ENCODE peak calls at places on chromosomes 4 and X, in four cellular contexts. One of them, this sample, is unnamed.

GRCh38 chr4:172843273-172843672 is 325.3 kb upstream of the GALNT7 start:
- DNase-seq in OCI-LY7: no peak
- DNase-seq in neural progenitor cell: peak
- DNase-seq in right lobe of liver: no peak
- DNase-seq in this sample: no peak

GRCh38 chr4:73810191-73810590 is 26.3 kb upstream of the CXCL6 start:
- DNase-seq in OCI-LY7: no peak
- DNase-seq in neural progenitor cell: no peak
- DNase-seq in right lobe of liver: no peak
- DNase-seq in this sample: no peak

GRCh38 chrX:87525771-87526229 is 8.2 kb downstream of the KLHL4 start:
- DNase-seq in OCI-LY7: no peak
- DNase-seq in neural progenitor cell: no peak
- DNase-seq in right lobe of liver: no peak
- DNase-seq in this sample: peak

GRCh38 chr4:107721436-107722090 is 1.5 kb upstream of the PAPSS1 start:
- DNase-seq in OCI-LY7: peak
- DNase-seq in neural progenitor cell: peak
- DNase-seq in right lobe of liver: no peak
- DNase-seq in this sample: no peak

GRCh38 chr4:112002301-112002700 is 143.0 kb upstream of the FAM241A start:
- DNase-seq in OCI-LY7: no peak
- DNase-seq in neural progenitor cell: peak
- DNase-seq in right lobe of liver: no peak
- DNase-seq in this sample: no peak

GRCh38 chrX:32530802-32531403 is 680.4 kb downstream of the DMD start:
- DNase-seq in OCI-LY7: peak
- DNase-seq in neural progenitor cell: peak
- DNase-seq in right lobe of liver: no peak
- DNase-seq in this sample: peak

GRCh38 chr4:124044867-124045266 is 648.3 kb downstream of the SPRY1 start:
- DNase-seq in OCI-LY7: peak
- DNase-seq in neural progenitor cell: peak
- DNase-seq in right lobe of liver: no peak
- DNase-seq in this sample: no peak

GRCh38 chrX:44105228-44105913 is 132.2 kb upstream of the NDP start:
- DNase-seq in OCI-LY7: no peak
- DNase-seq in neural progenitor cell: peak
- DNase-seq in right lobe of liver: no peak
- DNase-seq in this sample: no peak

GRCh38 chrX:69142688-69143239 is 22.5 kb downstream of the PJA1 start:
- DNase-seq in OCI-LY7: no peak
- DNase-seq in neural progenitor cell: no peak
- DNase-seq in right lobe of liver: no peak
- DNase-seq in this sample: no peak

GRCh38 chr4:128538111-128538882 is 250.7 kb upstream of the PGRMC2 start:
- DNase-seq in OCI-LY7: no peak
- DNase-seq in neural progenitor cell: no peak
- DNase-seq in right lobe of liver: no peak
- DNase-seq in this sample: no peak

GRCh38 chr4:31021008-31021407 is 300.8 kb downstream of the PCDH7 start:
- DNase-seq in OCI-LY7: no peak
- DNase-seq in neural progenitor cell: no peak
- DNase-seq in right lobe of liver: no peak
- DNase-seq in this sample: no peak

DNA sequence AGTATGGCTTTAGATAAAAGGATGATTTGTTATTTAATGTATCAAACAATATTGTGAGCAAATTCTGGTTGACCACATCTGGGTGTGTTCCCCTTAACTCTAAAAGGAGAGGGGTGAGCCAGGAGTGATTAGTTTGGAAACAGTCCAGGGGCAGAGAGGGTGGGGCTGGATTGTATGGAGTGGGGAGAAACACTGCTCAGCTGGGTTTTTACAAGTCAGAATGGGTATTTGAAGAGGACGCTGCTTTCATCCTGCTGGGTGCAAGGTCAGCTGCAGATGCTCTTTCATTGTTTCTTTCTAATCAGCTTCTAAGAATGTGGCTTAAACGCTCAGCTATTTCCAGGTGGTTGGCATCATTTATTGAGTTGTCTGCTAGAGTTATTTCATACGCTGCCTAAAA is 82.7 kb upstream of the LIMCH1 start:
- DNase-seq in OCI-LY7: no peak
- DNase-seq in neural progenitor cell: peak
- DNase-seq in right lobe of liver: no peak
- DNase-seq in this sample: no peak
- H3K4me3 ChIP-seq in OCI-LY7: no peak
- H3K4me3 ChIP-seq in neural progenitor cell: no peak
- H3K4me3 ChIP-seq in right lobe of liver: no peak
- H3K4me3 ChIP-seq in this sample: no peak

DNA sequence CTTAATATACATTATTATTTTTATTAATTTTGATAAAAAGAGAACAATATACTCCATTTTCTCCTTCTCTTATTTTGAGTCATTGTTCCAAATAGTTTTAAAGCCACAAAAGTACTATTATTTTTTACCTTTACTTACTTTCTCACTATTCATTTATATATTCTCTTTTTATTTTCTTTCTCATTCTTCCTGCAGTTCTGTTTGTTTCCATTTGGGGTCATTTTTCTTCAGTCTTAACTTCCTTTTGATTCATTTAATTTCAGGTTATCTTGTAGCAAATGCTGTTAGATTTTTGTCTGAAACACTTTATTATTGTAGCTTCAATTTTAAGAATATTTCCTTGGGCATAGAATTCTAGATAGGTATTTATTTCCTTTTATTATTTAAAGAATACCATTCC is 438.6 kb upstream of the EPHA5 start:
- DNase-seq in OCI-LY7: no peak
- DNase-seq in neural progenitor cell: no peak
- DNase-seq in right lobe of liver: no peak
- DNase-seq in this sample: no peak
- TF ChIP-seq CTCF in OCI-LY7: no peak
- TF ChIP-seq CTCF in neural progenitor cell: peak
- TF ChIP-seq CTCF in right lobe of liver: no peak
- TF ChIP-seq CTCF in this sample: no peak

DNA sequence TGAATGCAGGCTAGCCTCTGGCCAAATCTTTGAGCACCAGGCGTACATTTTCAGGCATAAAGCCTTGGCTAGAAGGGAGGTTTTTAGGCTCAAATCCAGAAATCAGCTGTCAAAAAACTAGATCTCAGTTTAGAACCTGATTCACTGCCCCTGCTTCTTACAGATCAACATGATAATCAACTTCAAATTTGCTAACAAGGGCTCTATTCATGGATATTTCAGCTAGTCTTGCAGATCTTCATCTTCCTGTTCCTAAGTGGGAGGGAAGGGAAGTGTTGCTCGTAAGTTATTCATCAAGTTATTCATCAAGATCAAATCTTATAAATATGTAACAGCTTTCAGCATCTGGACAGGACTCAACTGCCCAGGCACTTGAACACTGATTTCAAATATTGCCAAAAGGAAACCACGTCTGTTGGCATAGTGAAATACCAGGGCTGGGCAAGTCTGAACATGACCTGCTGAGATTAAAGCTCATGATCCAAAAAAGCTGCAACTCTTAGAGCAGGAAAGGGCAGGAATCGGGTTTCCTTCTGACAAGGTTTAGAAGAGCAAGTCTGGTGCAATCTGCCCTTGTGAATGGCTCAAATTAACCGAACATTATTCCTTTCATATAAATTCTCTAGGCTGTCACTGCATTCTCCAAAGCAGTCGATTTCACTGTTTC is 200.3 kb downstream of the PDGFC start:
- DNase-seq in OCI-LY7: no peak
- DNase-seq in neural progenitor cell: peak
- DNase-seq in right lobe of liver: no peak
- DNase-seq in this sample: peak
- H3K4me3 ChIP-seq in OCI-LY7: no peak
- H3K4me3 ChIP-seq in neural progenitor cell: no peak
- H3K4me3 ChIP-seq in right lobe of liver: no peak
- H3K4me3 ChIP-seq in this sample: no peak

DNA sequence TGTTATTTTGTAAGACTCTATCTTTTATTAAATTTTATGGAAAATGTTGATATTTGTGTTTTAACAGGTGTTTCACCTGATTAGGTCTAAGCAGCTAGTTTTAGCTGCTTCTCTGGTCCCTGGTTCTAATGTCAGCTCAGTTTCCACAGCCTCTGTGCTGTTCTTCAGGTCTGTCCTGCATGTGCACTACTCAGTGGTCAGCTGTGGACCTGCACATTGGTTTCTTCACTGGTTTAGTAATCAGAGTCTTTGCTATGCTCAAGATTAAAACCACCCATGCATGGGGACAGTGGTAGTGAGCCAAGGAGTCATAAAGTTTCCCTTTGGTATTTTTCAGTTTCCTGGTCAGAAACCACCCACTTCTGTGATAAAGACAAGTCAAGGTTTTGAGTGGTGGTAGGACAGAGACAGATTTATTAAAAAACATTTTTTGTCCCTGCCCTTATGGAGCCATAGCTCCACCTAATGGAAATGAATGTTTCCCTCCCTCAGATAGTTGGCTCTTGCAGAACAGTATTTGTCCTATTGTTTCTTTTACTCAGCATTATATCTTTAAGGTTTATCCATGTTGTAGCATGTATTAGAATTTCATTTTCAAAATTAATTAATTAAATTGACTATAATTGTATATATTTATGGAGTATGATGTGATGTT is 36.8 kb upstream of the VBP1 start:
- DNase-seq in OCI-LY7: no peak
- DNase-seq in neural progenitor cell: no peak
- DNase-seq in right lobe of liver: no peak
- DNase-seq in this sample: no peak
- TF ChIP-seq CTCF in OCI-LY7: peak
- TF ChIP-seq CTCF in neural progenitor cell: no peak
- TF ChIP-seq CTCF in right lobe of liver: no peak
- TF ChIP-seq CTCF in this sample: no peak

GRCh38 chrX:1336331-1337143 is at the start of gene IL3RA:
- DNase-seq in OCI-LY7: no peak
- DNase-seq in neural progenitor cell: no peak
- DNase-seq in right lobe of liver: peak
- DNase-seq in this sample: peak
- H3K4me3 ChIP-seq in OCI-LY7: no peak
- H3K4me3 ChIP-seq in neural progenitor cell: no peak
- H3K4me3 ChIP-seq in right lobe of liver: peak
- H3K4me3 ChIP-seq in this sample: peak

DNA sequence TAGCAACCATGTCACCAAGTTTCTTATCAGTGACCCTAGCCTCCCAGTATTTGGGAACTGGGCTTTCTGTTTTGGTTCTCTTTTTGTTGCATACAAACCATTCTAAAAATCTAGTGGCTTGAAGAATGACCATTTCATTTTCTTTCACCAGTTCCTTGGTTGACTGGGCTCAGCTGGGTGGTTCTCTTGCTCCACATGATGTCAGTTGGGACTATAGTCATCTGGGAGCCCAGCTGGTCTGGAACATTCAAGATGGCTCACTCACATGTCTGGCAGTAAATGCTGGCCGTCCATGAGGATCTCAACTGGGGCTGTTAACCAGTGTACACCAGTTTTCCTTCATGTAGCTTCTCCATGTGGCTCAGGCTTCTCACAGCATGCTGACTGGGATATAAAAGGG is 27.6 kb upstream of the MBTPS2 start:
- DNase-seq in OCI-LY7: no peak
- DNase-seq in neural progenitor cell: no peak
- DNase-seq in right lobe of liver: no peak
- DNase-seq in this sample: no peak
- TF ChIP-seq CTCF in OCI-LY7: no peak
- TF ChIP-seq CTCF in neural progenitor cell: no peak
- TF ChIP-seq CTCF in right lobe of liver: no peak
- TF ChIP-seq CTCF in this sample: no peak

GRCh38 chr4:76623217-76624060 is 188.4 kb downstream of the SHROOM3 start:
- DNase-seq in OCI-LY7: no peak
- DNase-seq in neural progenitor cell: no peak
- DNase-seq in right lobe of liver: no peak
- DNase-seq in this sample: no peak

GRCh38 chr4:76622126-76622525 is 187.1 kb downstream of the SHROOM3 start:
- DNase-seq in OCI-LY7: no peak
- DNase-seq in neural progenitor cell: no peak
- DNase-seq in right lobe of liver: no peak
- DNase-seq in this sample: peak

GRCh38 chr4:76622717-76623116 is 187.7 kb downstream of the SHROOM3 start:
- DNase-seq in OCI-LY7: no peak
- DNase-seq in neural progenitor cell: no peak
- DNase-seq in right lobe of liver: no peak
- DNase-seq in this sample: no peak

GRCh38 chr4:76625316-76625715 is 190.3 kb downstream of the SHROOM3 start:
- DNase-seq in OCI-LY7: no peak
- DNase-seq in neural progenitor cell: no peak
- DNase-seq in right lobe of liver: no peak
- DNase-seq in this sample: no peak

DNA sequence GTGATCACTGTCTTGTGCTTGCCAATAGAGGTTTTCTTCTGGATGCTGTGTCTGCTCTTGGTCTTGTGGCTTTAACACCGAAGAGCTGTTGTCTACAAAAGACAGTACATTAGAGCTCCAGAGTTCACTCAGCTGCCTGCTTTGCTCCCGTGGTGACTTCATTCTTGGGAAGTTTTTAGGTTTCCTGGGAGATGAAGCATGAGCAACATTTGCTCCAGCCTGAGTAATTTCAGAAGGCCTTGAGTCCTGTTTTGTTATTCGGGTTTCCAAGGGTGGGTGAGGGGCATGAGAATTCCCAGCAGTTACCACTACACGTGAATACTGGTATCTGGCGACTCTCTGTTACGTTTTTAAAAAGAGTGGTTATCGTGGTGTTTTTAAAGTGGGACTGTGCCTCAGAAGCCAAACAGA is 189.2 kb downstream of the SHROOM3 start:
- DNase-seq in OCI-LY7: no peak
- DNase-seq in neural progenitor cell: peak
- DNase-seq in right lobe of liver: no peak
- DNase-seq in this sample: peak
- H3K4me3 ChIP-seq in OCI-LY7: no peak
- H3K4me3 ChIP-seq in neural progenitor cell: no peak
- H3K4me3 ChIP-seq in right lobe of liver: no peak
- H3K4me3 ChIP-seq in this sample: no peak

DNA sequence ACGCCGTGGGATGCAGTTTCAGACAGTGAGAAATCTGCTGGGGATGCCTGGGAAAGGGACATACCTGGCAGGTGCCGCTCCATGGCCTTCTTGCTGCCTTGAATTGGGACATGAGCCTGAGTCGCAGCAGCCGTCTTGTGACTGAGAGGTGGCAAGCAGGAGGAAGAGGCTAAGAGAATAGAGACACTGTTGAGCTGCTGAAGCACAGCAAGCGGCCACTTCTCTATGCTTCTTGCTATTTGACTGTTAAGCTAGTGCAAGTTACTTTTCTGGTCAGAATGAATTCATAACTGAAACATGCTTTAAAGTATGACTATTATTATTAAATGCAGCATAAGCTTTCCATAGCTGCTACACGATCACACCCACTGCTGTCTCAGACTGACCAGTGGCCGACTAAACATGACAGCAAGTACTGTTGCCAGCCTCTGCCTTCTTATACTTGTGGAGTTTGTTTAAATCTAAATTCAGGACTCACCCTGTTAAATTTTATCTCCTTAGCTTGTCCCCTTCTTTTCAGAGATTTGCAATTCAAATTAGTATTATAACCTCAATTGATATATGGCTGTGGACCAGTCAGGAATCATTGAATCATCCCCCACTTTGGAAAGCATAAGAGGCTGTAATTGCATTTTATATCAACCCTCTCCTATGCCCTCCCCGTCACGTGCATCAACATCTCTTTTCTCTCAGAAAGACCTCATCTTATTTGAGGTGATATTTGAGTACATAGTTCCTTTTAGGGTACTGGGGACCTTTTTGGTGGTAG is 24.8 kb upstream of the ACSL1 start:
- DNase-seq in OCI-LY7: peak
- DNase-seq in neural progenitor cell: no peak
- DNase-seq in right lobe of liver: peak
- DNase-seq in this sample: no peak
- TF ChIP-seq CTCF in OCI-LY7: no peak
- TF ChIP-seq CTCF in neural progenitor cell: no peak
- TF ChIP-seq CTCF in right lobe of liver: no peak
- TF ChIP-seq CTCF in this sample: no peak

GRCh38 chr4:1520145-1520661 is 114.0 kb upstream of the NKX1-1 start:
- DNase-seq in OCI-LY7: no peak
- DNase-seq in neural progenitor cell: no peak
- DNase-seq in right lobe of liver: peak
- DNase-seq in this sample: no peak
- H3K4me3 ChIP-seq in OCI-LY7: no peak
- H3K4me3 ChIP-seq in neural progenitor cell: no peak
- H3K4me3 ChIP-seq in right lobe of liver: no peak
- H3K4me3 ChIP-seq in this sample: no peak